ENCODE peak calls at places on chromosome 2, in ten cellular contexts. Q, G, S, K, B, X, Y, P, O and M are unnamed samples.

GRCh38 chr2:209388416-209389037 is 35.3 kb upstream of the MAP2 start:
- DNase-seq in G (no peak), S (no peak), X (no peak), Q (no peak), K (no peak), B (no peak), P (peak; percentile 9), Y (no peak), O (no peak), M (no peak)

GRCh38 chr2:207467716-207468347 is 61.9 kb upstream of the CREB1 start:
- DNase-seq in S (no peak), Q (no peak), P (no peak), O (peak; percentile 93), B (no peak), K (no peak), Y (peak; percentile 85), G (no peak), X (no peak), M (no peak)

GRCh38 chr2:218282173-218282991 is 9.9 kb downstream of the TMBIM1 start:
- DNase-seq in P (peak; percentile 9), K (no peak), S (no peak), G (peak; percentile 73), Y (peak; percentile 64), O (peak; percentile 61), Q (no peak), B (no peak), X (no peak), M (no peak)

GRCh38 chr2:7012141-7012809 is 95.1 kb downstream of the RNF144A start:
- DNase-seq in K (no peak), G (no peak), X (no peak), Y (peak; percentile 71), S (no peak), Q (no peak), P (no peak), O (peak; percentile 93), B (no peak), M (no peak)

GRCh38 chr2:240892361-240892760 is 3.6 kb downstream of the MAB21L4 start:
- DNase-seq in B (no peak), Y (no peak), P (no peak), G (no peak), Q (no peak), X (no peak), K (no peak), O (no peak), S (no peak), M (no peak)

GRCh38 chr2:99468155-99468554 is 21.7 kb downstream of the REV1 start:
- DNase-seq in K (no peak), G (no peak), X (no peak), S (no peak), B (no peak), O (no peak), Y (peak; percentile 35), P (no peak), Q (no peak), M (no peak)

GRCh38 chr2:226795281-226796011 is 4.2 kb downstream of the IRS1 start:
- DNase-seq in X (no peak), Q (no peak), P (no peak), O (peak; percentile 63), B (peak; percentile 46), S (no peak), Y (no peak), K (no peak), G (peak; percentile 72), M (no peak)

GRCh38 chr2:222307138-222307756 is 8.4 kb upstream of the PAX3 start:
- DNase-seq in P (no peak), K (no peak), O (no peak), Y (no peak), X (no peak), G (no peak), Q (no peak), B (peak; percentile 51), S (no peak), M (no peak)

GRCh38 chr2:45826889-45827635 is 175.6 kb downstream of the PRKCE start:
- DNase-seq in K (no peak), G (peak; percentile 49), O (peak; percentile 89), Q (no peak), X (peak; percentile 89), P (no peak), S (no peak), Y (peak; percentile 78), B (no peak), M (no peak)

GRCh38 chr2:6945087-6945813 is 28.0 kb downstream of the RNF144A start:
- DNase-seq in Y (no peak), X (peak; percentile 52), Q (no peak), O (no peak), K (no peak), S (no peak), G (no peak), B (no peak), P (no peak), M (peak; percentile 29)

GRCh38 chr2:88099798-88100488 is 27.9 kb downstream of the FABP1 start:
- DNase-seq in K (no peak), Y (no peak), B (no peak), Q (no peak), S (no peak), G (no peak), X (no peak), P (no peak), O (peak; percentile 62), M (peak; percentile 14)

GRCh38 chr2:190882831-190883582 is 2.4 kb downstream of the GLS start:
- DNase-seq in O (no peak), S (no peak), Y (no peak), B (no peak), K (no peak), X (no peak), P (no peak), Q (no peak), G (no peak), M (peak; percentile 64)

GRCh38 chr2:46309052-46309953 is 12.1 kb downstream of the EPAS1 start:
- DNase-seq in B (no peak), X (no peak), K (no peak), G (no peak), Y (no peak), O (peak; percentile 81), Q (no peak), S (no peak), P (no peak), M (no peak)

GRCh38 chr2:72004976-72005375 is 142.7 kb downstream of the CYP26B1 start:
- DNase-seq in P (no peak), K (no peak), S (no peak), Q (no peak), X (peak; percentile 38), O (no peak), B (no peak), G (no peak), Y (no peak), M (no peak)

GRCh38 chr2:230219419-230220331 is at the start of gene SP110:
- DNase-seq in K (peak; percentile 39), Y (peak; percentile 82), B (peak; percentile 71), G (peak; percentile 84), O (peak; percentile 85), S (peak; percentile 80), P (no peak), X (peak; percentile 84), Q (peak; percentile 64), M (peak; percentile 95)

GRCh38 chr2:14288016-14288415 is 344.5 kb upstream of the LRATD1 start:
- DNase-seq in X (no peak), Y (no peak), K (no peak), O (no peak), B (no peak), P (no peak), S (no peak), Q (no peak), G (no peak), M (no peak)